ENCODE peak calls at places on chromosome 5, in five cellular contexts. One of them, this sample, is unnamed.

GRCh38 chr5:103918668-103919367 is 356.2 kb upstream of the NUDT12 start:
- DNase-seq in EL: peak; percentile 77
- DNase-seq in fibroblast of mammary gland: peak; percentile 1
- DNase-seq in progenitor cell of endocrine pancreas: no peak
- DNase-seq in GM19239: no peak
- DNase-seq in this sample: peak; percentile 62

GRCh38 chr5:64827703-64828102 is 59.0 kb downstream of the CWC27 start:
- DNase-seq in EL: no peak
- DNase-seq in GM19239: no peak
- DNase-seq in fibroblast of mammary gland: no peak
- DNase-seq in progenitor cell of endocrine pancreas: no peak
- DNase-seq in this sample: no peak

GRCh38 chr5:33148076-33148501 is 292.7 kb upstream of the TARS1 start:
- DNase-seq in GM19239: no peak
- DNase-seq in fibroblast of mammary gland: peak; percentile 91
- DNase-seq in EL: peak; percentile 94
- DNase-seq in progenitor cell of endocrine pancreas: no peak
- DNase-seq in this sample: no peak

GRCh38 chr5:74766348-74766886 is 500 bp downstream of the GFM2 start:
- DNase-seq in GM19239: peak; percentile 28
- DNase-seq in EL: peak; percentile 36
- DNase-seq in fibroblast of mammary gland: peak; percentile 69
- DNase-seq in progenitor cell of endocrine pancreas: no peak
- DNase-seq in this sample: peak; percentile 63

GRCh38 chr5:66923922-66924321 is 272.7 kb downstream of the CD180 start:
- DNase-seq in GM19239: no peak
- DNase-seq in fibroblast of mammary gland: no peak
- DNase-seq in EL: no peak
- DNase-seq in progenitor cell of endocrine pancreas: no peak
- DNase-seq in this sample: no peak

GRCh38 chr5:135488727-135489465 is 36.7 kb upstream of the TIFAB start:
- DNase-seq in EL: peak; percentile 89
- DNase-seq in progenitor cell of endocrine pancreas: peak; percentile 50
- DNase-seq in GM19239: no peak
- DNase-seq in fibroblast of mammary gland: peak; percentile 69
- DNase-seq in this sample: peak; percentile 28

GRCh38 chr5:156383510-156383909 is 56.5 kb downstream of the SGCD start:
- DNase-seq in fibroblast of mammary gland: peak; percentile 90
- DNase-seq in GM19239: no peak
- DNase-seq in progenitor cell of endocrine pancreas: no peak
- DNase-seq in EL: peak; percentile 15
- DNase-seq in this sample: no peak

GRCh38 chr5:556909-557441 is 32.7 kb upstream of the SLC9A3 start:
- DNase-seq in fibroblast of mammary gland: peak; percentile 27
- DNase-seq in GM19239: no peak
- DNase-seq in progenitor cell of endocrine pancreas: peak; percentile 5
- DNase-seq in EL: no peak
- DNase-seq in this sample: no peak

GRCh38 chr5:176731506-176732192 is 78.7 kb upstream of the UNC5A start:
- DNase-seq in EL: no peak
- DNase-seq in fibroblast of mammary gland: no peak
- DNase-seq in GM19239: no peak
- DNase-seq in progenitor cell of endocrine pancreas: no peak
- DNase-seq in this sample: no peak

GRCh38 chr5:112245616-112246015 is 173.5 kb downstream of the EPB41L4A start:
- DNase-seq in fibroblast of mammary gland: no peak
- DNase-seq in GM19239: no peak
- DNase-seq in progenitor cell of endocrine pancreas: no peak
- DNase-seq in EL: no peak
- DNase-seq in this sample: no peak

GRCh38 chr5:38888023-38888422 is 42.2 kb downstream of the OSMR start:
- DNase-seq in progenitor cell of endocrine pancreas: no peak
- DNase-seq in GM19239: no peak
- DNase-seq in EL: no peak
- DNase-seq in fibroblast of mammary gland: no peak
- DNase-seq in this sample: peak; percentile 11

GRCh38 chr5:121969660-121970295 is 8.0 kb downstream of the SRFBP1 start:
- DNase-seq in progenitor cell of endocrine pancreas: no peak
- DNase-seq in GM19239: no peak
- DNase-seq in fibroblast of mammary gland: peak; percentile 69
- DNase-seq in EL: peak; percentile 38
- DNase-seq in this sample: no peak

GRCh38 chr5:179858241-179858585 is 404 bp downstream of the MRNIP start:
- DNase-seq in EL: no peak
- DNase-seq in progenitor cell of endocrine pancreas: no peak
- DNase-seq in GM19239: no peak
- DNase-seq in fibroblast of mammary gland: no peak
- DNase-seq in this sample: no peak

GRCh38 chr5:20323323-20323722 is 335.3 kb upstream of the CDH18 start:
- DNase-seq in EL: no peak
- DNase-seq in progenitor cell of endocrine pancreas: no peak
- DNase-seq in GM19239: no peak
- DNase-seq in fibroblast of mammary gland: no peak
- DNase-seq in this sample: no peak

GRCh38 chr5:39328731-39329130 is 35.6 kb downstream of the C9 start:
- DNase-seq in EL: no peak
- DNase-seq in fibroblast of mammary gland: no peak
- DNase-seq in GM19239: no peak
- DNase-seq in progenitor cell of endocrine pancreas: no peak
- DNase-seq in this sample: no peak

GRCh38 chr5:57007349-57007748 is 55.4 kb upstream of the MIER3 start:
- DNase-seq in EL: no peak
- DNase-seq in progenitor cell of endocrine pancreas: no peak
- DNase-seq in fibroblast of mammary gland: no peak
- DNase-seq in GM19239: no peak
- DNase-seq in this sample: no peak

GRCh38 chr5:144421411-144421810 is 250.7 kb downstream of the KCTD16 start:
- DNase-seq in fibroblast of mammary gland: no peak
- DNase-seq in progenitor cell of endocrine pancreas: no peak
- DNase-seq in EL: peak; percentile 62
- DNase-seq in GM19239: no peak
- DNase-seq in this sample: no peak

GRCh38 chr5:159965031-159965837 is 43.7 kb upstream of the TTC1 start:
- DNase-seq in progenitor cell of endocrine pancreas: peak; percentile 39
- DNase-seq in fibroblast of mammary gland: peak; percentile 52
- DNase-seq in GM19239: no peak
- DNase-seq in EL: peak; percentile 78
- DNase-seq in this sample: peak; percentile 62

GRCh38 chr5:147691134-147691533 is 91.4 kb downstream of the JAKMIP2 start:
- DNase-seq in fibroblast of mammary gland: no peak
- DNase-seq in EL: no peak
- DNase-seq in GM19239: no peak
- DNase-seq in progenitor cell of endocrine pancreas: no peak
- DNase-seq in this sample: no peak

GRCh38 chr5:2093859-2094615 is 211.3 kb upstream of the IRX4 start:
- DNase-seq in fibroblast of mammary gland: peak; percentile 95
- DNase-seq in EL: peak; percentile 2
- DNase-seq in GM19239: no peak
- DNase-seq in progenitor cell of endocrine pancreas: no peak
- DNase-seq in this sample: no peak

GRCh38 chr5:168346417-168346816 is 55.0 kb downstream of the WWC1 start:
- DNase-seq in progenitor cell of endocrine pancreas: peak; percentile 32
- DNase-seq in GM19239: no peak
- DNase-seq in fibroblast of mammary gland: no peak
- DNase-seq in EL: no peak
- DNase-seq in this sample: no peak

GRCh38 chr5:10894445-10895054 is 133.5 kb upstream of the DAP start:
- DNase-seq in fibroblast of mammary gland: no peak
- DNase-seq in EL: no peak
- DNase-seq in GM19239: no peak
- DNase-seq in progenitor cell of endocrine pancreas: no peak
- DNase-seq in this sample: no peak

GRCh38 chr5:126414874-126415502 is 8.2 kb upstream of the GRAMD2B start:
- DNase-seq in EL: peak; percentile 60
- DNase-seq in progenitor cell of endocrine pancreas: no peak
- DNase-seq in fibroblast of mammary gland: peak; percentile 74
- DNase-seq in GM19239: no peak
- DNase-seq in this sample: no peak

GRCh38 chr5:73256462-73257260 is 83.7 kb downstream of the TMEM174 start:
- DNase-seq in EL: peak; percentile 37
- DNase-seq in progenitor cell of endocrine pancreas: no peak
- DNase-seq in fibroblast of mammary gland: peak; percentile 41
- DNase-seq in GM19239: no peak
- DNase-seq in this sample: no peak

GRCh38 chr5:128782446-128782845 is 182.8 kb upstream of the SLC27A6 start:
- DNase-seq in fibroblast of mammary gland: peak; percentile 87
- DNase-seq in GM19239: no peak
- DNase-seq in progenitor cell of endocrine pancreas: no peak
- DNase-seq in EL: peak; percentile 89
- DNase-seq in this sample: peak; percentile 19

GRCh38 chr5:27020965-27021364 is 17.4 kb downstream of the CDH9 start:
- DNase-seq in GM19239: no peak
- DNase-seq in fibroblast of mammary gland: peak; percentile 34
- DNase-seq in progenitor cell of endocrine pancreas: no peak
- DNase-seq in EL: no peak
- DNase-seq in this sample: peak; percentile 31

GRCh38 chr5:86118542-86118941 is 499.2 kb upstream of the COX7C start:
- DNase-seq in progenitor cell of endocrine pancreas: no peak
- DNase-seq in fibroblast of mammary gland: no peak
- DNase-seq in GM19239: no peak
- DNase-seq in EL: no peak
- DNase-seq in this sample: no peak

GRCh38 chr5:10524376-10525123 is 39.3 kb upstream of the ANKRD33B start:
- DNase-seq in GM19239: no peak
- DNase-seq in EL: peak; percentile 99
- DNase-seq in fibroblast of mammary gland: peak; percentile 100
- DNase-seq in progenitor cell of endocrine pancreas: no peak
- DNase-seq in this sample: no peak

GRCh38 chr5:151234476-151235238 is 10.8 kb upstream of the CCDC69 start:
- DNase-seq in GM19239: peak; percentile 56
- DNase-seq in EL: peak; percentile 41
- DNase-seq in progenitor cell of endocrine pancreas: no peak
- DNase-seq in fibroblast of mammary gland: peak; percentile 81
- DNase-seq in this sample: no peak

GRCh38 chr5:35656721-35657120 is 39.1 kb downstream of the SPEF2 start:
- DNase-seq in GM19239: no peak
- DNase-seq in fibroblast of mammary gland: no peak
- DNase-seq in EL: peak; percentile 69
- DNase-seq in progenitor cell of endocrine pancreas: no peak
- DNase-seq in this sample: no peak

GRCh38 chr5:151153300-151153699 is 4.3 kb downstream of the ANXA6 start:
- DNase-seq in EL: no peak
- DNase-seq in fibroblast of mammary gland: no peak
- DNase-seq in progenitor cell of endocrine pancreas: no peak
- DNase-seq in GM19239: no peak
- DNase-seq in this sample: no peak

GRCh38 chr5:17808566-17808965 is 174.3 kb downstream of the TAF11L14 start:
- DNase-seq in progenitor cell of endocrine pancreas: no peak
- DNase-seq in GM19239: no peak
- DNase-seq in EL: no peak
- DNase-seq in fibroblast of mammary gland: no peak
- DNase-seq in this sample: no peak

This sample was measured in A673.